ENCODE peak calls at places on chromosomes 6 and 20, in nine cellular contexts. E, J, L, C, A, T, Y, I and O are unnamed samples.
A peak's percentile ranks its signal among the peaks of the same experiment; 100 is the strongest.

GRCh38 chr6:3906191-3907019 is 57.2 kb downstream of the FAM50B start:
- DNase-seq in E (no peak), J (no peak), L (no peak), C (no peak), A (no peak), T (no peak), Y (peak; percentile 24), I (no peak), O (no peak)

GRCh38 chr6:73710470-73710869 is 14.5 kb downstream of the CD109 start:
- DNase-seq in E (peak; percentile 54), J (no peak), L (peak; percentile 47), C (no peak), A (no peak), T (no peak), Y (no peak), I (no peak), O (peak; percentile 63)

GRCh38 chr6:87922191-87922946 is 125.3 kb upstream of the SPACA1 start:
- DNase-seq in E (no peak), J (no peak), L (no peak), C (no peak), A (no peak), T (no peak), Y (no peak), I (no peak), O (no peak)

GRCh38 chr6:109482913-109483743 is at the start of gene ZBTB24:
- DNase-seq in E (peak; percentile 93), J (peak; percentile 64), L (peak; percentile 89), C (peak; percentile 98), A (peak; percentile 83), T (peak; percentile 87), Y (peak; percentile 93), I (peak; percentile 91), O (peak; percentile 71)

GRCh38 chr6:32664827-32665362 is 1.6 kb downstream of the HLA-DQB1 start:
- DNase-seq in E (peak; percentile 26), J (no peak), L (no peak), C (no peak), A (peak; percentile 32), T (no peak), Y (peak; percentile 0), I (no peak), O (no peak)

GRCh38 chr6:10945845-10946244 is 59.0 kb downstream of the SYCP2L start:
- DNase-seq in E (no peak), J (no peak), L (no peak), C (no peak), A (no peak), T (no peak), Y (no peak), I (no peak), O (no peak)

GRCh38 chr6:89310929-89311328 is 4.2 kb downstream of the GABRR2 start:
- DNase-seq in E (no peak), J (no peak), L (peak; percentile 15), C (no peak), A (no peak), T (no peak), Y (peak; percentile 21), I (no peak), O (no peak)

GRCh38 chr6:96469312-96469711 is 52.3 kb upstream of the UFL1 start:
- DNase-seq in E (no peak), J (no peak), L (no peak), C (no peak), A (no peak), T (no peak), Y (no peak), I (no peak), O (no peak)

GRCh38 chr6:154457046-154457713 is 53.3 kb downstream of the CNKSR3 start:
- DNase-seq in E (no peak), J (no peak), L (no peak), C (peak; percentile 46), A (no peak), T (no peak), Y (peak; percentile 43), I (no peak), O (peak; percentile 74)

GRCh38 chr6:5506149-5506548 is 244.8 kb downstream of the FARS2 start:
- DNase-seq in E (no peak), J (no peak), L (no peak), C (no peak), A (no peak), T (no peak), Y (no peak), I (no peak), O (no peak)

GRCh38 chr20:62914970-62915457 is 11.3 kb downstream of the DIDO1 start:
- DNase-seq in E (no peak), J (no peak), L (peak; percentile 48), C (peak; percentile 54), A (no peak), T (no peak), Y (peak; percentile 98), I (no peak), O (peak; percentile 28)